ENCODE peak calls at places on chromosome 9, in seven cellular contexts. N is mesenteric fat pad; L is stimulated activated CD4-positive, alpha-beta T cell treated with anti-CD3 and anti-CD28 coated beads, Interleukin-4, amount 100 ng/mL, for 4 hours; K is stimulated activated naive CD4-positive, alpha-beta T cell treated with Interleukin-2 at 50 U/mL for 16 hours; V is stimulated activated effector memory CD8-positive, alpha-beta T cell treated with anti-CD3 and anti-CD28 coated beads, Interleukin-12 subunit alpha, Interleukin-12 subunit beta, amount 100 ng/mL, for 72 hours; G is COR-L47; E is SJCRH30. C is an unnamed sample.

GRCh38 chr9:15135167-15135792 is 171.7 kb downstream of the TTC39B start:
- DNase-seq in V (peak; percentile 67), K (peak; percentile 3), L (peak; percentile 3), E (peak; percentile 87), N (no peak), G (peak; percentile 81), C (peak; percentile 33)

GRCh38 chr9:1490341-1491115 is 440.4 kb downstream of the DMRT2 start:
- DNase-seq in V (no peak), G (no peak), N (no peak), L (no peak), K (no peak), E (peak; percentile 61), C (no peak)

GRCh38 chr9:115680226-115680625 is 473.4 kb upstream of the PAPPA start:
- DNase-seq in G (no peak), L (no peak), N (no peak), K (no peak), V (no peak), E (no peak), C (no peak)

GRCh38 chr9:35385042-35385441 is 104.9 kb upstream of the RUSC2 start:
- DNase-seq in E (no peak), K (no peak), G (no peak), L (no peak), V (no peak), N (no peak), C (no peak)

GRCh38 chr9:88342246-88342645 is 46.0 kb upstream of the SPIN1 start:
- DNase-seq in G (no peak), N (no peak), V (no peak), E (no peak), L (no peak), K (no peak), C (no peak)

GRCh38 chr9:135376511-135377173 is 102.9 kb upstream of the PPP1R26 start:
- DNase-seq in V (no peak), E (no peak), L (no peak), K (no peak), G (no peak), N (no peak), C (no peak)

GRCh38 chr9:119500072-119500771 is 131.0 kb upstream of the BRINP1 start:
- DNase-seq in E (peak; percentile 81), N (no peak), L (no peak), K (no peak), G (no peak), V (no peak), C (no peak)

GRCh38 chr9:26219961-26220360 is 541.7 kb upstream of the TUSC1 start:
- DNase-seq in N (no peak), L (no peak), E (no peak), K (no peak), G (no peak), V (no peak), C (no peak)

GRCh38 chr9:91803143-91803940 is 146.7 kb downstream of the ROR2 start:
- DNase-seq in V (no peak), G (no peak), E (no peak), N (peak; percentile 62), K (no peak), L (no peak), C (no peak)

GRCh38 chr9:17810728-17811634 is 232.1 kb downstream of the SH3GL2 start:
- DNase-seq in G (peak; percentile 76), K (no peak), N (no peak), L (peak; percentile 2), E (peak; percentile 77), V (peak; percentile 51), C (peak; percentile 16)

GRCh38 chr9:112861638-112862555 is 28.8 kb downstream of the SLC46A2 start:
- DNase-seq in E (no peak), G (no peak), N (peak; percentile 68), L (no peak), V (no peak), K (no peak), C (no peak)